ENCODE peak calls at places on chromosomes 3 and 15, in seven cellular contexts. One of them, this sample, is unnamed.

GRCh38 chr15:52093539-52094502 is 18.8 kb downstream of the BCL2L10 start:
- DNase-seq in iPS-NIHi11: no peak
- DNase-seq in cardiac fibroblast: peak
- DNase-seq in NCI-H524: peak
- DNase-seq in activated CD4-positive, alpha-beta memory T cell treated with anti-CD3 and anti-CD28 coated beads, Interleukin-2, amount 10 ng/mL, durations not matched to agents 7 days and 5 days: no peak
- DNase-seq in GM04504: peak
- DNase-seq in lower lobe of right lung: no peak
- DNase-seq in this sample: no peak

GRCh38 chr3:52842424-52842823 is 7.6 kb upstream of the MUSTN1 start:
- DNase-seq in iPS-NIHi11: no peak
- DNase-seq in cardiac fibroblast: no peak
- DNase-seq in NCI-H524: no peak
- DNase-seq in activated CD4-positive, alpha-beta memory T cell treated with anti-CD3 and anti-CD28 coated beads, Interleukin-2, amount 10 ng/mL, durations not matched to agents 7 days and 5 days: no peak
- DNase-seq in GM04504: no peak
- DNase-seq in lower lobe of right lung: no peak
- DNase-seq in this sample: no peak

GRCh38 chr3:123841476-123842238 is 42.5 kb downstream of the MYLK start:
- DNase-seq in iPS-NIHi11: no peak
- DNase-seq in cardiac fibroblast: no peak
- DNase-seq in NCI-H524: no peak
- DNase-seq in activated CD4-positive, alpha-beta memory T cell treated with anti-CD3 and anti-CD28 coated beads, Interleukin-2, amount 10 ng/mL, durations not matched to agents 7 days and 5 days: no peak
- DNase-seq in GM04504: no peak
- DNase-seq in lower lobe of right lung: no peak
- DNase-seq in this sample: peak

GRCh38 chr3:128592891-128593290 is 57.7 kb downstream of the RPN1 start:
- DNase-seq in iPS-NIHi11: no peak
- DNase-seq in cardiac fibroblast: no peak
- DNase-seq in NCI-H524: no peak
- DNase-seq in activated CD4-positive, alpha-beta memory T cell treated with anti-CD3 and anti-CD28 coated beads, Interleukin-2, amount 10 ng/mL, durations not matched to agents 7 days and 5 days: no peak
- DNase-seq in GM04504: no peak
- DNase-seq in lower lobe of right lung: no peak
- DNase-seq in this sample: no peak

GRCh38 chr15:44207643-44208042 is 12.6 kb upstream of the FRMD5 start:
- DNase-seq in iPS-NIHi11: no peak
- DNase-seq in cardiac fibroblast: peak
- DNase-seq in NCI-H524: no peak
- DNase-seq in activated CD4-positive, alpha-beta memory T cell treated with anti-CD3 and anti-CD28 coated beads, Interleukin-2, amount 10 ng/mL, durations not matched to agents 7 days and 5 days: no peak
- DNase-seq in GM04504: peak
- DNase-seq in lower lobe of right lung: no peak
- DNase-seq in this sample: no peak

GRCh38 chr3:65587650-65588439 is 450.9 kb downstream of the MAGI1 start:
- DNase-seq in iPS-NIHi11: no peak
- DNase-seq in cardiac fibroblast: no peak
- DNase-seq in NCI-H524: no peak
- DNase-seq in activated CD4-positive, alpha-beta memory T cell treated with anti-CD3 and anti-CD28 coated beads, Interleukin-2, amount 10 ng/mL, durations not matched to agents 7 days and 5 days: no peak
- DNase-seq in GM04504: no peak
- DNase-seq in lower lobe of right lung: no peak
- DNase-seq in this sample: no peak

GRCh38 chr3:107062787-107063186 is 314.5 kb upstream of the CCDC54 start:
- DNase-seq in iPS-NIHi11: peak
- DNase-seq in cardiac fibroblast: peak
- DNase-seq in NCI-H524: no peak
- DNase-seq in activated CD4-positive, alpha-beta memory T cell treated with anti-CD3 and anti-CD28 coated beads, Interleukin-2, amount 10 ng/mL, durations not matched to agents 7 days and 5 days: no peak
- DNase-seq in GM04504: no peak
- DNase-seq in lower lobe of right lung: no peak
- DNase-seq in this sample: no peak

GRCh38 chr15:23467110-23467600 is 20.1 kb upstream of the GOLGA6L2 start:
- DNase-seq in iPS-NIHi11: peak
- DNase-seq in cardiac fibroblast: peak
- DNase-seq in NCI-H524: peak
- DNase-seq in activated CD4-positive, alpha-beta memory T cell treated with anti-CD3 and anti-CD28 coated beads, Interleukin-2, amount 10 ng/mL, durations not matched to agents 7 days and 5 days: no peak
- DNase-seq in GM04504: peak
- DNase-seq in lower lobe of right lung: no peak
- DNase-seq in this sample: peak

GRCh38 chr3:30688776-30689175 is 82.4 kb downstream of the TGFBR2 start:
- DNase-seq in iPS-NIHi11: no peak
- DNase-seq in cardiac fibroblast: no peak
- DNase-seq in NCI-H524: no peak
- DNase-seq in activated CD4-positive, alpha-beta memory T cell treated with anti-CD3 and anti-CD28 coated beads, Interleukin-2, amount 10 ng/mL, durations not matched to agents 7 days and 5 days: no peak
- DNase-seq in GM04504: peak
- DNase-seq in lower lobe of right lung: no peak
- DNase-seq in this sample: no peak

GRCh38 chr3:73070675-73071575 is 9.5 kb downstream of the EBLN2 start:
- DNase-seq in iPS-NIHi11: no peak
- DNase-seq in cardiac fibroblast: peak
- DNase-seq in NCI-H524: no peak
- DNase-seq in activated CD4-positive, alpha-beta memory T cell treated with anti-CD3 and anti-CD28 coated beads, Interleukin-2, amount 10 ng/mL, durations not matched to agents 7 days and 5 days: no peak
- DNase-seq in GM04504: no peak
- DNase-seq in lower lobe of right lung: no peak
- DNase-seq in this sample: no peak

GRCh38 chr3:88742674-88743507 is 364.5 kb upstream of the EPHA3 start:
- DNase-seq in iPS-NIHi11: no peak
- DNase-seq in cardiac fibroblast: no peak
- DNase-seq in NCI-H524: no peak
- DNase-seq in activated CD4-positive, alpha-beta memory T cell treated with anti-CD3 and anti-CD28 coated beads, Interleukin-2, amount 10 ng/mL, durations not matched to agents 7 days and 5 days: no peak
- DNase-seq in GM04504: no peak
- DNase-seq in lower lobe of right lung: no peak
- DNase-seq in this sample: no peak

GRCh38 chr15:78461171-78461881 is 23.3 kb downstream of the IREB2 start:
- DNase-seq in iPS-NIHi11: peak
- DNase-seq in cardiac fibroblast: peak
- DNase-seq in NCI-H524: no peak
- DNase-seq in activated CD4-positive, alpha-beta memory T cell treated with anti-CD3 and anti-CD28 coated beads, Interleukin-2, amount 10 ng/mL, durations not matched to agents 7 days and 5 days: peak
- DNase-seq in GM04504: no peak
- DNase-seq in lower lobe of right lung: no peak
- DNase-seq in this sample: no peak

GRCh38 chr3:54988302-54989022 is 60.6 kb upstream of the LRTM1 start:
- DNase-seq in iPS-NIHi11: no peak
- DNase-seq in cardiac fibroblast: peak
- DNase-seq in NCI-H524: no peak
- DNase-seq in activated CD4-positive, alpha-beta memory T cell treated with anti-CD3 and anti-CD28 coated beads, Interleukin-2, amount 10 ng/mL, durations not matched to agents 7 days and 5 days: no peak
- DNase-seq in GM04504: peak
- DNase-seq in lower lobe of right lung: no peak
- DNase-seq in this sample: no peak

GRCh38 chr3:42376397-42376798 is 34.0 kb downstream of the LYZL4 start:
- DNase-seq in iPS-NIHi11: peak
- DNase-seq in cardiac fibroblast: peak
- DNase-seq in NCI-H524: no peak
- DNase-seq in activated CD4-positive, alpha-beta memory T cell treated with anti-CD3 and anti-CD28 coated beads, Interleukin-2, amount 10 ng/mL, durations not matched to agents 7 days and 5 days: no peak
- DNase-seq in GM04504: peak
- DNase-seq in lower lobe of right lung: no peak
- DNase-seq in this sample: peak

GRCh38 chr15:88904808-88905327 is 8.3 kb downstream of the MFGE8 start:
- DNase-seq in iPS-NIHi11: peak
- DNase-seq in cardiac fibroblast: peak
- DNase-seq in NCI-H524: peak
- DNase-seq in activated CD4-positive, alpha-beta memory T cell treated with anti-CD3 and anti-CD28 coated beads, Interleukin-2, amount 10 ng/mL, durations not matched to agents 7 days and 5 days: peak
- DNase-seq in GM04504: peak
- DNase-seq in lower lobe of right lung: peak
- DNase-seq in this sample: peak

GRCh38 chr15:28019594-28020320 is 79.4 kb downstream of the OCA2 start:
- DNase-seq in iPS-NIHi11: peak
- DNase-seq in cardiac fibroblast: no peak
- DNase-seq in NCI-H524: peak
- DNase-seq in activated CD4-positive, alpha-beta memory T cell treated with anti-CD3 and anti-CD28 coated beads, Interleukin-2, amount 10 ng/mL, durations not matched to agents 7 days and 5 days: no peak
- DNase-seq in GM04504: no peak
- DNase-seq in lower lobe of right lung: no peak
- DNase-seq in this sample: no peak

GRCh38 chr3:152235709-152236298 is 32.9 kb upstream of the MBNL1 start:
- DNase-seq in iPS-NIHi11: no peak
- DNase-seq in cardiac fibroblast: no peak
- DNase-seq in NCI-H524: peak
- DNase-seq in activated CD4-positive, alpha-beta memory T cell treated with anti-CD3 and anti-CD28 coated beads, Interleukin-2, amount 10 ng/mL, durations not matched to agents 7 days and 5 days: no peak
- DNase-seq in GM04504: peak
- DNase-seq in lower lobe of right lung: no peak
- DNase-seq in this sample: no peak

GRCh38 chr3:50190921-50191660 is at the start of gene GNAT1:
- DNase-seq in iPS-NIHi11: no peak
- DNase-seq in cardiac fibroblast: no peak
- DNase-seq in NCI-H524: no peak
- DNase-seq in activated CD4-positive, alpha-beta memory T cell treated with anti-CD3 and anti-CD28 coated beads, Interleukin-2, amount 10 ng/mL, durations not matched to agents 7 days and 5 days: no peak
- DNase-seq in GM04504: no peak
- DNase-seq in lower lobe of right lung: no peak
- DNase-seq in this sample: peak

GRCh38 chr3:10867384-10867783 is 51.4 kb downstream of the SLC6A11 start:
- DNase-seq in iPS-NIHi11: peak
- DNase-seq in cardiac fibroblast: peak
- DNase-seq in NCI-H524: no peak
- DNase-seq in activated CD4-positive, alpha-beta memory T cell treated with anti-CD3 and anti-CD28 coated beads, Interleukin-2, amount 10 ng/mL, durations not matched to agents 7 days and 5 days: no peak
- DNase-seq in GM04504: no peak
- DNase-seq in lower lobe of right lung: no peak
- DNase-seq in this sample: peak

GRCh38 chr3:145013931-145014330 is 1042.3 kb downstream of the DIPK2A start:
- DNase-seq in iPS-NIHi11: no peak
- DNase-seq in cardiac fibroblast: no peak
- DNase-seq in NCI-H524: no peak
- DNase-seq in activated CD4-positive, alpha-beta memory T cell treated with anti-CD3 and anti-CD28 coated beads, Interleukin-2, amount 10 ng/mL, durations not matched to agents 7 days and 5 days: no peak
- DNase-seq in GM04504: no peak
- DNase-seq in lower lobe of right lung: no peak
- DNase-seq in this sample: no peak

GRCh38 chr3:15339786-15340215 is 7.4 kb upstream of the SH3BP5 start:
- DNase-seq in iPS-NIHi11: no peak
- DNase-seq in cardiac fibroblast: peak
- DNase-seq in NCI-H524: no peak
- DNase-seq in activated CD4-positive, alpha-beta memory T cell treated with anti-CD3 and anti-CD28 coated beads, Interleukin-2, amount 10 ng/mL, durations not matched to agents 7 days and 5 days: no peak
- DNase-seq in GM04504: no peak
- DNase-seq in lower lobe of right lung: no peak
- DNase-seq in this sample: no peak

GRCh38 chr3:179100652-179101051 is 29.0 kb upstream of the ZMAT3 start:
- DNase-seq in iPS-NIHi11: no peak
- DNase-seq in cardiac fibroblast: no peak
- DNase-seq in NCI-H524: no peak
- DNase-seq in activated CD4-positive, alpha-beta memory T cell treated with anti-CD3 and anti-CD28 coated beads, Interleukin-2, amount 10 ng/mL, durations not matched to agents 7 days and 5 days: no peak
- DNase-seq in GM04504: peak
- DNase-seq in lower lobe of right lung: no peak
- DNase-seq in this sample: no peak

GRCh38 chr3:10594915-10595314 is 89.5 kb upstream of the ATP2B2 start:
- DNase-seq in iPS-NIHi11: peak
- DNase-seq in cardiac fibroblast: peak
- DNase-seq in NCI-H524: peak
- DNase-seq in activated CD4-positive, alpha-beta memory T cell treated with anti-CD3 and anti-CD28 coated beads, Interleukin-2, amount 10 ng/mL, durations not matched to agents 7 days and 5 days: peak
- DNase-seq in GM04504: peak
- DNase-seq in lower lobe of right lung: no peak
- DNase-seq in this sample: peak

GRCh38 chr3:73461582-73461981 is 163.2 kb downstream of the PDZRN3 start:
- DNase-seq in iPS-NIHi11: no peak
- DNase-seq in cardiac fibroblast: peak
- DNase-seq in NCI-H524: no peak
- DNase-seq in activated CD4-positive, alpha-beta memory T cell treated with anti-CD3 and anti-CD28 coated beads, Interleukin-2, amount 10 ng/mL, durations not matched to agents 7 days and 5 days: no peak
- DNase-seq in GM04504: no peak
- DNase-seq in lower lobe of right lung: no peak
- DNase-seq in this sample: no peak

GRCh38 chr3:9028134-9028533 is 64.9 kb upstream of the RAD18 start:
- DNase-seq in iPS-NIHi11: no peak
- DNase-seq in cardiac fibroblast: peak
- DNase-seq in NCI-H524: peak
- DNase-seq in activated CD4-positive, alpha-beta memory T cell treated with anti-CD3 and anti-CD28 coated beads, Interleukin-2, amount 10 ng/mL, durations not matched to agents 7 days and 5 days: no peak
- DNase-seq in GM04504: peak
- DNase-seq in lower lobe of right lung: peak
- DNase-seq in this sample: no peak

GRCh38 chr3:168467085-168467714 is 371.5 kb upstream of the GOLIM4 start:
- DNase-seq in iPS-NIHi11: peak
- DNase-seq in cardiac fibroblast: peak
- DNase-seq in NCI-H524: peak
- DNase-seq in activated CD4-positive, alpha-beta memory T cell treated with anti-CD3 and anti-CD28 coated beads, Interleukin-2, amount 10 ng/mL, durations not matched to agents 7 days and 5 days: no peak
- DNase-seq in GM04504: no peak
- DNase-seq in lower lobe of right lung: no peak
- DNase-seq in this sample: peak

GRCh38 chr15:41838400-41838897 is at the start of gene PLA2G4B:
- DNase-seq in iPS-NIHi11: peak
- DNase-seq in cardiac fibroblast: no peak
- DNase-seq in NCI-H524: peak
- DNase-seq in activated CD4-positive, alpha-beta memory T cell treated with anti-CD3 and anti-CD28 coated beads, Interleukin-2, amount 10 ng/mL, durations not matched to agents 7 days and 5 days: no peak
- DNase-seq in GM04504: no peak
- DNase-seq in lower lobe of right lung: peak
- DNase-seq in this sample: no peak

GRCh38 chr3:64859625-64860590 is 172.1 kb upstream of the ADAMTS9 start:
- DNase-seq in iPS-NIHi11: no peak
- DNase-seq in cardiac fibroblast: peak
- DNase-seq in NCI-H524: no peak
- DNase-seq in activated CD4-positive, alpha-beta memory T cell treated with anti-CD3 and anti-CD28 coated beads, Interleukin-2, amount 10 ng/mL, durations not matched to agents 7 days and 5 days: no peak
- DNase-seq in GM04504: no peak
- DNase-seq in lower lobe of right lung: no peak
- DNase-seq in this sample: peak

This sample was measured in KBM-7.